ENCODE peak calls at places on chromosomes 5 and 9, in nine cellular contexts. J, I, Y, P, K, E, A, F and C are unnamed samples.

GRCh38 chr5:94577466-94578245 is 40.7 kb downstream of the KIAA0825 start:
- DNase-seq in F (no peak), E (peak), P (no peak), Y (peak), K (no peak), I (no peak), J (no peak), A (no peak), C (no peak)

GRCh38 chr9:30673132-30673531 is 1711.3 kb upstream of the ACO1 start:
- DNase-seq in A (no peak), Y (no peak), P (no peak), E (peak), K (peak), F (no peak), I (no peak), J (no peak), C (no peak)

GRCh38 chr9:92738661-92739081 is 26.0 kb downstream of the BICD2 start:
- DNase-seq in I (no peak), F (no peak), A (no peak), E (no peak), K (peak), Y (no peak), J (no peak), P (no peak), C (no peak)

GRCh38 chr9:115250646-115251045 is 132.7 kb upstream of the TNC start:
- DNase-seq in I (no peak), Y (no peak), A (no peak), P (no peak), F (peak), J (no peak), K (peak), E (peak), C (no peak)

GRCh38 chr5:128566170-128566569 is 28.1 kb upstream of the FBN2 start:
- DNase-seq in P (no peak), A (no peak), J (no peak), F (no peak), I (no peak), E (no peak), Y (no peak), K (no peak), C (no peak)

GRCh38 chr9:31119882-31120481 is 1264.5 kb upstream of the ACO1 start:
- DNase-seq in Y (peak), I (peak), F (no peak), P (no peak), K (peak), J (no peak), A (no peak), E (peak), C (no peak)

GRCh38 chr9:20558609-20559016 is 63.7 kb downstream of the MLLT3 start:
- DNase-seq in F (peak), P (no peak), Y (peak), A (no peak), J (no peak), K (peak), E (peak), I (no peak), C (no peak)

GRCh38 chr9:116280529-116280928 is 126.9 kb downstream of the PAPPA start:
- DNase-seq in A (no peak), Y (no peak), J (no peak), F (peak), E (no peak), P (no peak), I (no peak), K (peak), C (no peak)

GRCh38 chr9:34380034-34380510 is 3.4 kb upstream of the MYORG start:
- DNase-seq in J (peak), P (no peak), K (no peak), E (peak), A (no peak), F (no peak), I (peak), Y (no peak), C (no peak)

GRCh38 chr5:179819296-179820126 is 1.2 kb upstream of the SQSTM1 start:
- DNase-seq in E (peak), J (no peak), Y (peak), F (peak), I (peak), A (no peak), K (peak), P (peak), C (peak)

GRCh38 chr5:79771387-79771786 is 81.8 kb downstream of the CMYA5 start:
- DNase-seq in A (no peak), P (no peak), E (peak), J (no peak), F (peak), K (no peak), I (no peak), Y (no peak), C (no peak)

GRCh38 chr5:137389042-137389441 is 110.1 kb downstream of the SPOCK1 start:
- DNase-seq in A (no peak), P (no peak), Y (no peak), K (no peak), I (no peak), F (no peak), E (no peak), J (no peak), C (no peak)

GRCh38 chr9:92723299-92723625 is 41.4 kb downstream of the BICD2 start:
- DNase-seq in I (no peak), J (no peak), E (peak), P (peak), Y (no peak), F (peak), A (no peak), K (peak), C (no peak)

GRCh38 chr9:93427655-93428379 is 23.7 kb upstream of the FAM120A start:
- DNase-seq in I (no peak), E (no peak), F (no peak), A (no peak), Y (no peak), P (peak), K (no peak), J (no peak), C (no peak)

GRCh38 chr9:115810166-115810565 is 343.4 kb upstream of the PAPPA start:
- DNase-seq in A (no peak), I (no peak), K (peak), E (peak), F (no peak), Y (no peak), J (no peak), P (no peak), C (no peak)

GRCh38 chr9:91711755-91712591 is 238.1 kb downstream of the ROR2 start:
- DNase-seq in J (no peak), K (peak), E (peak), F (peak), A (peak), P (peak), I (peak), Y (peak), C (peak)

GRCh38 chr5:573206-573605 is 38.9 kb upstream of the CEP72 start:
- DNase-seq in K (no peak), P (no peak), E (no peak), F (no peak), J (no peak), A (no peak), I (peak), Y (no peak), C (no peak)

GRCh38 chr5:75623846-75624245 is 12.6 kb downstream of the ANKDD1B start:
- DNase-seq in P (no peak), Y (no peak), I (no peak), J (no peak), A (no peak), E (peak), F (peak), K (peak), C (no peak)

GRCh38 chr9:133609311-133610098 is at the start of gene FAM163B:
- DNase-seq in K (peak), J (no peak), Y (no peak), E (peak), I (peak), A (no peak), F (peak), P (no peak), C (peak)

GRCh38 chr5:52798952-52799351 is 11.2 kb downstream of the ITGA1 start:
- DNase-seq in K (no peak), F (no peak), I (no peak), A (no peak), P (no peak), J (no peak), Y (no peak), E (no peak), C (no peak)

GRCh38 chr5:1554410-1554967 is 30.7 kb upstream of the LPCAT1 start:
- DNase-seq in E (no peak), J (no peak), Y (no peak), F (no peak), K (no peak), P (peak), A (no peak), I (peak), C (no peak)

GRCh38 chr5:95958308-95959014 is 3.2 kb downstream of the ELL2 start:
- DNase-seq in J (no peak), K (peak), A (no peak), P (peak), I (no peak), F (peak), Y (peak), E (peak), C (no peak)

GRCh38 chr5:163565931-163566608 is 60.7 kb downstream of the MAT2B start:
- DNase-seq in Y (peak), K (peak), E (peak), I (peak), J (no peak), F (peak), A (no peak), P (peak), C (no peak)

GRCh38 chr9:112162644-112163413 is 12.3 kb downstream of the SUSD1 start:
- DNase-seq in P (no peak), K (no peak), J (no peak), F (no peak), A (no peak), E (no peak), Y (no peak), I (no peak), C (no peak)

GRCh38 chr5:159737263-159737662 is 179.0 kb upstream of the ADRA1B start:
- DNase-seq in I (no peak), Y (no peak), E (peak), K (no peak), F (no peak), P (no peak), A (no peak), J (no peak), C (no peak)

GRCh38 chr5:78504726-78505431 is 143.7 kb downstream of the LHFPL2 start:
- DNase-seq in K (peak), I (no peak), A (no peak), Y (no peak), F (peak), J (peak), E (peak), P (peak), C (no peak)

GRCh38 chr5:5342784-5343183 is 79.7 kb upstream of the ICE1 start:
- DNase-seq in I (no peak), A (no peak), P (no peak), K (peak), E (peak), J (no peak), F (peak), Y (no peak), C (no peak)

GRCh38 chr9:118533101-118533500 is 828.9 kb downstream of the TLR4 start:
- DNase-seq in F (no peak), J (no peak), P (no peak), Y (no peak), A (no peak), I (no peak), E (peak), K (peak), C (no peak)

GRCh38 chr5:8229551-8229950 is 360.6 kb downstream of the MTRR start:
- DNase-seq in K (no peak), P (no peak), I (no peak), J (no peak), A (no peak), Y (no peak), F (no peak), E (no peak), C (no peak)

GRCh38 chr9:27358007-27358406 is 61.1 kb upstream of the EQTN start:
- DNase-seq in A (no peak), Y (no peak), J (no peak), K (no peak), I (no peak), F (no peak), P (no peak), E (no peak), C (no peak)

GRCh38 chr9:91075279-91075678 is 273.7 kb downstream of the SYK start:
- DNase-seq in E (peak), J (peak), F (no peak), I (no peak), P (no peak), K (no peak), Y (no peak), A (no peak), C (no peak)

GRCh38 chr9:16150501-16150900 is 597.7 kb downstream of the CCDC171 start:
- DNase-seq in Y (no peak), J (no peak), K (peak), I (no peak), E (no peak), F (no peak), A (no peak), P (no peak), C (no peak)

GRCh38 chr5:156402387-156402921 is 75.5 kb downstream of the SGCD start:
- DNase-seq in I (no peak), P (no peak), J (no peak), E (no peak), A (no peak), K (peak), Y (peak), F (no peak), C (no peak)

GRCh38 chr5:1657161-1657741 is 133.5 kb upstream of the LPCAT1 start:
- DNase-seq in F (no peak), E (no peak), P (no peak), J (no peak), A (no peak), Y (no peak), K (no peak), I (peak), C (no peak)

GRCh38 chr9:93552923-93553322 is 23.5 kb upstream of the PHF2 start:
- DNase-seq in K (no peak), P (no peak), J (no peak), Y (no peak), A (no peak), E (no peak), F (no peak), I (no peak), C (no peak)

GRCh38 chr5:114362197-114362976 is 517 bp downstream of the KCNN2 start:
- DNase-seq in K (no peak), A (no peak), F (peak), I (no peak), E (no peak), Y (peak), J (no peak), P (no peak), C (no peak)
- TF ChIP-seq CTCF in K (no peak), A (no peak), F (no peak), I (no peak), E (no peak), Y (no peak), J (no peak), P (peak), C (no peak)

GRCh38 chr9:4119778-4120554 is 179.9 kb downstream of the GLIS3 start:
- DNase-seq in K (peak), F (no peak), Y (no peak), J (no peak), E (no peak), I (no peak), P (no peak), A (no peak), C (no peak)

GRCh38 chr9:4116708-4117460 is 183.0 kb downstream of the GLIS3 start:
- DNase-seq in F (no peak), A (no peak), E (peak), I (no peak), J (no peak), P (no peak), Y (no peak), K (no peak), C (no peak)

GRCh38 chr9:4116091-4116581 is 183.7 kb downstream of the GLIS3 start:
- DNase-seq in F (peak), A (no peak), I (no peak), Y (no peak), K (no peak), J (no peak), E (peak), P (no peak), C (no peak)

GRCh38 chr9:4118666-4119065 is 181.2 kb downstream of the GLIS3 start:
- DNase-seq in E (peak), P (no peak), A (no peak), K (no peak), I (no peak), J (no peak), F (no peak), Y (no peak), C (no peak)

DNA sequence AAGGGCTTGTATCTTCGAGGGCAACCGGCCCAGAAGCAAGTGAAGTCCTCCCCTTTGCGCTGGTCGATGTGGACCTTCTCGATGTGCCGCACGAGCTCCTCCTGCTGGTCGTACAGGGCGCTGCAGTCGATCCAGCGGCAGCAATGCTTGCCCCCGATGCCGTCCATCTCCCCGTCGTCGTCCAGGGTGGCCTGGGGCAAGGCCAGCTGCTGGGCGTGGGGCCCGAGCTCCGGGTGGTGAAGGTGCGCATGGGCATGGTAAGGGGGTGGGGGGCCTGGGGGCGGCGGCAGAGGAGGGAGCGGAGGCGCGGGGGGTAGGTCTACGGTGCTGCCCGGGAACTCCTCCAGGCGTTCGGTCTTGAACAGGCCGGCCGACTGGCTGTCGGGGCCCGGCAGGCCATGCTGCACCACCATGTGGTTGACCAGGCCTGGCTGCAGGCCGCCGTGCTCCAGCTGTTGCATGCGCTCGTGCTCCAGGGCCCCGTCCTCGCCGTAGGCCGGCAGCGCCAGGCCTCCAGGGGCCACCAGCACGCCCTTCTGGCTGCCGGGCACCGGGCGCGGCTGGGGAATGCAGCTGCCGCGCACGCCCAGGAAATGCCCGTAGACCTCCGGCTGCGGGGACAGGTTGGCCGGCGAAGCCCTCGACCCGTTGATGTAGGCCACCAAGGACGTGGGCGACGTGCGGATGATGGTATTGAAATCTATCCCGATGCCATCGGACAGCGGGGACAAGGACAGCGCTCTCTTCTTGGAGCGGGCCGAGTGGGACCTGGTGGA is 181.8 kb downstream of the GLIS3 start:
- DNase-seq in Y (peak), I (peak), A (peak), F (no peak), E (no peak), P (no peak), K (no peak), J (no peak), C (peak)
- TF ChIP-seq CTCF in Y (peak), I (peak), A (peak), F (no peak), E (peak), P (peak), K (peak), J (no peak), C (peak)

DNA sequence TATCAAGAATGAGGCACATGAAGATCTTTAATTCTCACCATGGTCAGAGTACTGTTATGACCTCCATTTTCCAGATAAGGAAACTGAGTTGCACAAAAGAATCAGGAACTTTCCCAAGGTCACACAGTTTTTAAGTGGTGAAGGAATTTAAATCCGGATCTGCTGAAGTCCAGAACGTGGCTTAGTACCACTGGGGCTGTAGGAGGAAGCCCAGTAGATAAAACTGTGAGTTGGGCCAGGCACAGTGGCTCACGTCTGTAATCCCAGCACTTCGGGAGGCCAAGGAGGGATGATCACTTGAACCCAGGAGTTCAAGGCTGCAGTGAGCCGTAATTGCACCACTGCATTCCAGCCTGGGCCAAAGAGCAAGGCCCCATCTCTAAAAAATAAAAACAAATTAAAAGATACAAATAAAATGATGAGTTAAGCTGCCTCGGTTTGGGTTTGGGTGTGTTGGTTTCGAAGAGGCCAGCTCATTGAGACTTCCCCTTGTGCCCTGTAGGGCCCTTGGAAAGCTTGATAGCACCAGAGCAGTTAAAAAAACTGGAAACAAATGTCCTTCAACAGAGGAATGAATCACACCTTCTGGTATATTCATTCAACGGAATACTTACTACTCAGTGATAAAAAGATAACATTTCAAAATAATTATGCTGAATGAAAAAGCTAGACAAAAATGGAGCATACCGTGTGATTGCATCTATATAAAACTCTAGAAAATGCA is 20.1 kb downstream of the ATOX1 start:
- DNase-seq in Y (no peak), K (no peak), J (no peak), E (no peak), A (no peak), P (no peak), I (no peak), F (no peak), C (no peak)
- TF ChIP-seq CTCF in Y (no peak), K (no peak), J (no peak), E (no peak), A (no peak), P (no peak), I (no peak), F (no peak), C (no peak)

GRCh38 chr5:139685886-139686285 is 37.7 kb downstream of the CXXC5 start:
- DNase-seq in P (no peak), I (no peak), K (no peak), J (no peak), E (no peak), A (no peak), Y (no peak), F (no peak), C (no peak)

GRCh38 chr5:139686356-139686918 is 38.3 kb downstream of the CXXC5 start:
- DNase-seq in P (no peak), F (no peak), Y (no peak), I (no peak), J (no peak), K (no peak), A (no peak), E (no peak), C (no peak)

GRCh38 chr5:139684350-139684880 is 36.3 kb downstream of the CXXC5 start:
- DNase-seq in A (no peak), I (no peak), E (no peak), F (no peak), J (no peak), P (no peak), Y (no peak), K (no peak), C (no peak)

GRCh38 chr5:139683295-139684271 is 35.4 kb downstream of the CXXC5 start:
- DNase-seq in J (no peak), Y (no peak), P (no peak), A (no peak), E (no peak), I (no peak), K (no peak), F (no peak), C (no peak)

DNA sequence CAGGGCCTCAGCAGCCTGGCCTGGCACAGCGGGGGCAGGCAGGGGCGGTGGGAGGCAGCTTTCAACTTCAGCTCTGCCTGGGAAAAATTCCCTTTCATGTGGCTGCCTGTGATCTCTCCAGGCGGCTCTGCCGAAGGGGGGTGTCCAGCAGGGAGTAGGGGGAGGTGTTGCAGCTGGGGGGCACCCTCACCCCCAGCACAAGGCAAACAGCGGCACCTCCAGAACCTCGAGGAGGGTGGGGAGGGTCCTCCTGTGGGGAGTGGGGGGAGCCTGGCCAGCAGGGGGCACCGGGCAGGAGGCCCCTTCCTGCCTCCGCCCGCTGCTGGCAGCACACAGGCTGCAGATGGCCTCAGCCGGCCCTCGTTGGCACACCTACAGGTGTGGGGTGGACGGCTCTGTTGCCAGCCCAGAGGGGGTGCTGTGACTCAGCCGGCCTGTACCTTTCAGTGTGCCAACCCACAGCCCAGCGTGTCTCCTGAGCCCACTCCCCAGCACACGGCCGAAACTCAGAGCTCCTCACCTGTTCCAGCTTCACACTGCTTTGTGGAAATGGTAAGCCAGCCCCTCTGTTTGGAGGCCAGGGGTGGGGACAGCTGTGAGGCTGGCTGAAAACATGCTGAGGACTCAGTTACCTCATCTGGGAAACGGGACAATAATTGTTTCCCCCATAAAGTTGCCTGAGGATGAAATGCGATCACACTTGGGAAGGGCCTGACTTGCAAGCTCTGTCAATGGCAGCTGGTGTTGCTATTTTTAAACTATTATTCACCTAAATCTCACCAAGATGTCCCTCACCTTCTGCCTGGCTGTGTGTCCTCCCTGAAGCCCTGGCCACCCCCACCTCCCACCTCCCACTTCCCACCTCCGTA is 37.0 kb downstream of the CXXC5 start:
- DNase-seq in F (no peak), E (no peak), I (no peak), Y (no peak), J (no peak), A (peak), K (no peak), P (no peak), C (no peak)
- TF ChIP-seq CTCF in F (no peak), E (peak), I (no peak), Y (no peak), J (no peak), A (peak), K (no peak), P (no peak), C (no peak)